ENCODE peak calls at places on chromosomes 12 and 14, in six cellular contexts. N is stimulated activated CD4-positive, alpha-beta T cell treated with anti-CD3 and anti-CD28 coated beads, Interleukin-2, amount 100 ng/mL, for 48 hours; K is amniotic stem cell; U is A172; Q is neural progenitor cell; H is IMR-90. J is an unnamed sample.

GRCh38 chr12:117047810-117048584 is 51.2 kb downstream of the TESC start:
- DNase-seq in U (peak; percentile 82), Q (no peak), N (no peak), H (peak; percentile 61), K (no peak), J (no peak)

GRCh38 chr12:8471093-8471492 is 15.3 kb downstream of the CLEC6A start:
- DNase-seq in K (no peak), Q (no peak), H (no peak), N (no peak), U (no peak), J (no peak)

GRCh38 chr12:82415402-82415801 is 57.1 kb downstream of the METTL25 start:
- DNase-seq in H (peak; percentile 49), N (no peak), U (no peak), Q (no peak), K (no peak), J (peak; percentile 66)

GRCh38 chr14:22627506-22628263 is 16.5 kb downstream of the OR6J1 start:
- DNase-seq in U (no peak), Q (no peak), K (no peak), H (no peak), N (no peak), J (no peak)

GRCh38 chr12:24360057-24360456 is 410.6 kb upstream of the SOX5 start:
- DNase-seq in N (no peak), K (no peak), U (no peak), Q (no peak), H (peak; percentile 10), J (no peak)

GRCh38 chr12:132517013-132517739 is 27.2 kb downstream of the FBRSL1 start:
- DNase-seq in H (no peak), K (no peak), U (no peak), N (no peak), Q (no peak), J (peak; percentile 72)

GRCh38 chr14:97994020-97994531 is 1196.9 kb downstream of the VRK1 start:
- DNase-seq in N (no peak), K (no peak), Q (no peak), U (no peak), H (no peak), J (no peak)

GRCh38 chr12:66898700-66899469 is 220.0 kb upstream of the GRIP1 start:
- DNase-seq in K (no peak), N (no peak), U (no peak), Q (no peak), H (no peak), J (no peak)

J was measured in Caki2.